ENCODE peak calls at places on chromosomes 13 and 19, in four cellular contexts. One of them, this sample, is unnamed.

GRCh38 chr19:52637718-52638585 is at the start of gene ZNF83:
- DNase-seq in K562: peak
- DNase-seq in GM12878: peak
- DNase-seq in H1: peak
- DNase-seq in this sample: peak

GRCh38 chr19:45041125-45041524 is 2.3 kb downstream of the CLASRP start:
- DNase-seq in K562: no peak
- DNase-seq in GM12878: no peak
- DNase-seq in H1: no peak
- DNase-seq in this sample: no peak

GRCh38 chr13:98143601-98144500 is 957 bp downstream of the FARP1 start:
- DNase-seq in H1: no peak
- DNase-seq in K562: no peak
- DNase-seq in GM12878: no peak
- DNase-seq in this sample: no peak

GRCh38 chr13:55554741-55555140 is 1586.0 kb upstream of the PRR20A start:
- DNase-seq in H1: no peak
- DNase-seq in GM12878: no peak
- DNase-seq in K562: no peak
- DNase-seq in this sample: no peak

GRCh38 chr13:93730780-93731179 is 504.2 kb downstream of the GPC6 start:
- DNase-seq in GM12878: no peak
- DNase-seq in K562: no peak
- DNase-seq in H1: no peak
- DNase-seq in this sample: no peak

GRCh38 chr13:109479991-109480696 is 306.2 kb downstream of the IRS2 start:
- DNase-seq in K562: no peak
- DNase-seq in GM12878: no peak
- DNase-seq in H1: no peak
- DNase-seq in this sample: no peak

GRCh38 chr19:24065243-24065642 is 21.7 kb upstream of the ZNF254 start:
- DNase-seq in K562: no peak
- DNase-seq in GM12878: no peak
- DNase-seq in H1: no peak
- DNase-seq in this sample: no peak

GRCh38 chr19:33344210-33344609 is 29.3 kb upstream of the CEBPG start:
- DNase-seq in H1: no peak
- DNase-seq in GM12878: no peak
- DNase-seq in K562: no peak
- DNase-seq in this sample: no peak

GRCh38 chr13:77979721-77980377 is 61.2 kb upstream of the EDNRB start:
- DNase-seq in H1: no peak
- DNase-seq in GM12878: no peak
- DNase-seq in K562: no peak
- DNase-seq in this sample: no peak

GRCh38 chr13:102517959-102518358 is 78.8 kb upstream of the TPP2 start:
- DNase-seq in K562: no peak
- DNase-seq in H1: no peak
- DNase-seq in GM12878: no peak
- DNase-seq in this sample: no peak

GRCh38 chr13:42272115-42272756 is at the start of gene AKAP11:
- DNase-seq in K562: peak
- DNase-seq in GM12878: no peak
- DNase-seq in H1: peak
- DNase-seq in this sample: peak

GRCh38 chr19:48565090-48565489 is 13.1 kb downstream of the SULT2B1 start:
- DNase-seq in H1: no peak
- DNase-seq in K562: peak
- DNase-seq in GM12878: no peak
- DNase-seq in this sample: peak

GRCh38 chr19:45863840-45864628 is at the start of gene FOXA3:
- DNase-seq in K562: peak
- DNase-seq in GM12878: no peak
- DNase-seq in H1: peak
- DNase-seq in this sample: peak

GRCh38 chr13:113404366-113404722 is 40.4 kb upstream of the GRTP1 start:
- DNase-seq in GM12878: no peak
- DNase-seq in H1: no peak
- DNase-seq in K562: no peak
- DNase-seq in this sample: no peak

GRCh38 chr13:74886496-74886895 is 595.5 kb downstream of the TBC1D4 start:
- DNase-seq in K562: no peak
- DNase-seq in H1: no peak
- DNase-seq in GM12878: no peak
- DNase-seq in this sample: no peak

GRCh38 chr13:97113231-97114001 is 108.7 kb upstream of the MBNL2 start:
- DNase-seq in GM12878: no peak
- DNase-seq in H1: no peak
- DNase-seq in K562: no peak
- DNase-seq in this sample: no peak
- H3K27ac ChIP-seq in GM12878: no peak
- H3K27ac ChIP-seq in H1: no peak
- H3K27ac ChIP-seq in K562: no peak
- H3K27ac ChIP-seq in this sample: no peak

GRCh38 chr13:30119476-30119875 is 187.9 kb downstream of the KATNAL1 start:
- DNase-seq in GM12878: no peak
- DNase-seq in K562: no peak
- DNase-seq in H1: no peak
- DNase-seq in this sample: no peak
- TF ChIP-seq BRCA1 in GM12878: no peak
- TF ChIP-seq BRCA1 in K562: no peak
- TF ChIP-seq BRCA1 in H1: no peak
- TF ChIP-seq BRCA1 in this sample: no peak

GRCh38 chr19:6740589-6741348 is 1.3 kb downstream of the TRIP10 start:
- DNase-seq in GM12878: no peak
- DNase-seq in H1: no peak
- DNase-seq in K562: peak
- DNase-seq in this sample: no peak

GRCh38 chr19:6743071-6743470 is 3.6 kb downstream of the TRIP10 start:
- DNase-seq in H1: no peak
- DNase-seq in K562: no peak
- DNase-seq in GM12878: no peak
- DNase-seq in this sample: no peak

GRCh38 chr19:6744381-6745288 is 5.2 kb downstream of the TRIP10 start:
- DNase-seq in H1: no peak
- DNase-seq in GM12878: no peak
- DNase-seq in K562: no peak
- DNase-seq in this sample: no peak

GRCh38 chr19:6745965-6746364 is 6.5 kb downstream of the TRIP10 start:
- DNase-seq in H1: no peak
- DNase-seq in K562: no peak
- DNase-seq in GM12878: no peak
- DNase-seq in this sample: no peak

GRCh38 chr19:6743714-6744380 is 4.4 kb downstream of the TRIP10 start:
- DNase-seq in GM12878: no peak
- DNase-seq in K562: no peak
- DNase-seq in H1: no peak
- DNase-seq in this sample: no peak
- H3K27ac ChIP-seq in GM12878: no peak
- H3K27ac ChIP-seq in K562: no peak
- H3K27ac ChIP-seq in H1: peak
- H3K27ac ChIP-seq in this sample: peak

GRCh38 chr19:5623397-5624153 is 692 bp downstream of the SAFB start:
- DNase-seq in K562: peak
- DNase-seq in H1: no peak
- DNase-seq in GM12878: no peak
- DNase-seq in this sample: no peak

GRCh38 chr19:5624741-5625140 is 1.9 kb downstream of the SAFB start:
- DNase-seq in K562: no peak
- DNase-seq in GM12878: no peak
- DNase-seq in H1: no peak
- DNase-seq in this sample: no peak

GRCh38 chr19:5624154-5624663 is 1.3 kb downstream of the SAFB start:
- DNase-seq in H1: peak
- DNase-seq in GM12878: no peak
- DNase-seq in K562: peak
- DNase-seq in this sample: no peak

GRCh38 chr19:5627395-5627904 is 4.6 kb downstream of the SAFB start:
- DNase-seq in K562: peak
- DNase-seq in H1: no peak
- DNase-seq in GM12878: peak
- DNase-seq in this sample: no peak

GRCh38 chr19:5625641-5626040 is 2.8 kb downstream of the SAFB start:
- DNase-seq in GM12878: no peak
- DNase-seq in K562: no peak
- DNase-seq in H1: no peak
- DNase-seq in this sample: no peak
- TF ChIP-seq BRCA1 in GM12878: no peak
- TF ChIP-seq BRCA1 in K562: no peak
- TF ChIP-seq BRCA1 in H1: no peak
- TF ChIP-seq BRCA1 in this sample: no peak

GRCh38 chr19:2171349-2172145 is 7.8 kb downstream of the DOT1L start:
- DNase-seq in H1: peak
- DNase-seq in GM12878: peak
- DNase-seq in K562: peak
- DNase-seq in this sample: peak
- H3K27ac ChIP-seq in H1: peak
- H3K27ac ChIP-seq in GM12878: peak
- H3K27ac ChIP-seq in K562: peak
- H3K27ac ChIP-seq in this sample: peak

This sample was measured in HepG2.